ENCODE peak calls at places on chromosomes 11 and 22, in nine cellular contexts. V, U, R, X, F, O, L, S and A are unnamed samples.

GRCh38 chr11:124762624-124763155 is 600 bp upstream of the ESAM start:
- DNase-seq in V (no peak), U (peak; percentile 69), R (no peak), X (peak; percentile 76), F (no peak), O (no peak), L (no peak), S (no peak), A (peak; percentile 42)

GRCh38 chr11:26510756-26511155 is 61.3 kb downstream of the MUC15 start:
- DNase-seq in V (no peak), U (no peak), R (no peak), X (no peak), F (no peak), O (no peak), L (no peak), S (no peak), A (no peak)

GRCh38 chr11:119982517-119983239 is 155.2 kb downstream of the TRIM29 start:
- DNase-seq in V (peak; percentile 4), U (no peak), R (no peak), X (no peak), F (no peak), O (no peak), L (no peak), S (no peak), A (no peak)

GRCh38 chr11:36469063-36469462 is 41.0 kb downstream of the TRAF6 start:
- DNase-seq in V (peak; percentile 37), U (peak; percentile 48), R (no peak), X (no peak), F (no peak), O (no peak), L (no peak), S (no peak), A (no peak)

GRCh38 chr22:49580024-49580423 is 247.6 kb downstream of the BRD1 start:
- DNase-seq in V (no peak), U (no peak), R (no peak), X (no peak), F (no peak), O (no peak), L (no peak), S (no peak), A (no peak)

GRCh38 chr11:102620858-102621561 is 4.1 kb downstream of the MMP20 start:
- DNase-seq in V (peak; percentile 81), U (no peak), R (no peak), X (peak; percentile 68), F (no peak), O (no peak), L (no peak), S (no peak), A (no peak)

GRCh38 chr11:36684840-36685800 is 87.1 kb upstream of the RAG2 start:
- DNase-seq in V (no peak), U (no peak), R (no peak), X (no peak), F (no peak), O (no peak), L (no peak), S (no peak), A (peak; percentile 37)

GRCh38 chr11:131186629-131187075 is 183.8 kb upstream of the NTM start:
- DNase-seq in V (no peak), U (no peak), R (no peak), X (no peak), F (no peak), O (no peak), L (no peak), S (no peak), A (no peak)

GRCh38 chr22:41799486-41800347 is 762 bp upstream of the CCDC134 start:
- DNase-seq in V (peak; percentile 22), U (no peak), R (peak; percentile 30), X (peak; percentile 74), F (peak; percentile 12), O (peak; percentile 34), L (no peak), S (no peak), A (no peak)

GRCh38 chr11:44525473-44526252 is 39.8 kb upstream of the CD82 start:
- DNase-seq in V (no peak), U (no peak), R (no peak), X (no peak), F (no peak), O (no peak), L (no peak), S (no peak), A (no peak)

GRCh38 chr11:70064726-70065317 is 13.3 kb upstream of the ANO1 start:
- DNase-seq in V (no peak), U (no peak), R (no peak), X (no peak), F (no peak), O (no peak), L (no peak), S (no peak), A (no peak)

GRCh38 chr11:37788141-37788877 is 1190.3 kb upstream of the RAG2 start:
- DNase-seq in V (peak; percentile 98), U (no peak), R (no peak), X (no peak), F (no peak), O (no peak), L (no peak), S (no peak), A (no peak)

GRCh38 chr11:19220903-19221682 is 19.3 kb upstream of the CSRP3 start:
- DNase-seq in V (peak; percentile 48), U (no peak), R (no peak), X (no peak), F (no peak), O (no peak), L (no peak), S (no peak), A (no peak)

GRCh38 chr11:85947431-85948272 is 92.5 kb downstream of the CCDC83 start:
- DNase-seq in V (peak; percentile 80), U (no peak), R (no peak), X (no peak), F (no peak), O (peak; percentile 74), L (no peak), S (no peak), A (no peak)

GRCh38 chr11:1138053-1138452 is 19.7 kb upstream of the MUC5AC start:
- DNase-seq in V (peak; percentile 83), U (no peak), R (no peak), X (no peak), F (no peak), O (no peak), L (no peak), S (no peak), A (no peak)

GRCh38 chr11:36257351-36257750 is 31.9 kb downstream of the COMMD9 start:
- DNase-seq in V (no peak), U (no peak), R (no peak), X (no peak), F (no peak), O (no peak), L (no peak), S (no peak), A (no peak)

GRCh38 chr11:107591098-107591445 is at the start of gene ELMOD1:
- DNase-seq in V (peak; percentile 47), U (peak; percentile 85), R (peak; percentile 34), X (peak; percentile 68), F (peak; percentile 61), O (peak; percentile 36), L (no peak), S (no peak), A (peak; percentile 18)

GRCh38 chr22:39176067-39176621 is 23.7 kb upstream of the CBX7 start:
- DNase-seq in V (peak; percentile 74), U (peak; percentile 67), R (peak; percentile 67), X (peak; percentile 75), F (peak; percentile 69), O (peak; percentile 73), L (no peak), S (no peak), A (no peak)

DNA sequence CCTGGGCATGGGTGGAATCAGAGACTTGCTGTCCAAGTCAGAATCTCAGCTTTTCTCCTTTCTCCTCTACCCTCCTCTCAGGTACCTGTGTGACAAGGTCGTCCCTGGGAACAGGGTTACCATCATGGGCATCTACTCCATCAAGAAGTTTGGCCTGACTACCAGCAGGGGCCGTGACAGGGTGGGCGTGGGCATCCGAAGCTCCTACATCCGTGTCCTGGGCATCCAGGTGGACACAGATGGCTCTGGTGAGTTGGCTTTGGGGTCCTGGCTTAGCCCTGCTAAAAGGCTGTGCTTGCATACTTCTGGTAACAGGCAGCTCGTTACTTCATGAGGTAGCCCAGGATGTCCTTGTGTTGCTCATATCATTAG is 10.7 kb downstream of the MCM5 start:
- DNase-seq in V (no peak), U (no peak), R (no peak), X (no peak), F (no peak), O (no peak), L (no peak), S (no peak), A (no peak)
- H3K4me1 ChIP-seq in V (no peaks in the 10 kb centered on the region), U (no peaks in the 10 kb centered on the region), R (no peaks in the 10 kb centered on the region), X (no peaks in the 10 kb centered on the region), F (no peaks in the 10 kb centered on the region), O (no peaks in the 10 kb centered on the region), L (no peaks in the 10 kb centered on the region), S (no peaks in the 10 kb centered on the region), A (no peaks in the 10 kb centered on the region)

GRCh38 chr11:24226606-24227005 is 270.2 kb upstream of the LUZP2 start:
- DNase-seq in V (no peak), U (no peak), R (no peak), X (no peak), F (no peak), O (no peak), L (no peak), S (no peak), A (no peak)
- H3K36me3 ChIP-seq in V (no peaks in the 10 kb centered on the region), U (no peaks in the 10 kb centered on the region), R (no peaks in the 10 kb centered on the region), X (no peaks in the 10 kb centered on the region), F (no peaks in the 10 kb centered on the region), O (no peaks in the 10 kb centered on the region), L (no peaks in the 10 kb centered on the region), S (no peaks in the 10 kb centered on the region), A (no peaks in the 10 kb centered on the region)

GRCh38 chr22:44347549-44347948 is 34.8 kb upstream of the SHISAL1 start:
- DNase-seq in V (no peak), U (no peak), R (no peak), X (no peak), F (no peak), O (no peak), L (no peak), S (no peak), A (no peak)

GRCh38 chr22:44351037-44351436 is 38.3 kb upstream of the SHISAL1 start:
- DNase-seq in V (no peak), U (no peak), R (no peak), X (no peak), F (no peak), O (no peak), L (no peak), S (no peak), A (no peak)

GRCh38 chr22:44347098-44347497 is 34.3 kb upstream of the SHISAL1 start:
- DNase-seq in V (peak; percentile 44), U (no peak), R (no peak), X (no peak), F (no peak), O (no peak), L (no peak), S (no peak), A (no peak)

GRCh38 chr22:44351685-44352377 is 39.1 kb upstream of the SHISAL1 start:
- DNase-seq in V (peak; percentile 94), U (peak; percentile 35), R (no peak), X (no peak), F (no peak), O (no peak), L (no peak), S (no peak), A (no peak)

GRCh38 chr22:44348963-44349950 is 36.5 kb upstream of the SHISAL1 start:
- DNase-seq in V (no peak), U (no peak), R (no peak), X (no peak), F (no peak), O (no peak), L (no peak), S (no peak), A (no peak)
- H3K27me3 ChIP-seq in V (peaks cover 5% of the 10 kb centered on the region), U (peaks cover 5% of the 10 kb centered on the region), R (no peaks in the 10 kb centered on the region), X (no peaks in the 10 kb centered on the region), F (no peaks in the 10 kb centered on the region), O (no peaks in the 10 kb centered on the region), L (no peaks in the 10 kb centered on the region), S (peaks cover 4% of the 10 kb centered on the region), A (no peaks in the 10 kb centered on the region)

GRCh38 chr11:73158356-73159051 is 16.4 kb upstream of the FCHSD2 start:
- DNase-seq in V (peak; percentile 81), U (no peak), R (no peak), X (peak; percentile 45), F (no peak), O (no peak), L (no peak), S (no peak), A (no peak)
- H3K4me1 ChIP-seq in V (peaks cover 28% of the 10 kb centered on the region), U (no peaks in the 10 kb centered on the region), R (no peaks in the 10 kb centered on the region), X (peaks cover 40% of the 10 kb centered on the region), F (no peaks in the 10 kb centered on the region), O (peaks cover 47% of the 10 kb centered on the region), L (peaks cover 36% of the 10 kb centered on the region), S (peaks cover 5% of the 10 kb centered on the region), A (peaks cover 29% of the 10 kb centered on the region)